ENCODE peak calls at places on chromosomes 7 and 10, in ten cellular contexts. One of them, this sample, is unnamed.

GRCh38 chr7:2602736-2603387 is 28.9 kb upstream of the TTYH3 start:
- DNase-seq in mammary epithelial cell: no peak
- DNase-seq in keratinocyte: no peak
- DNase-seq in HEK293T: no peak
- DNase-seq in GM12892: no peak
- DNase-seq in amniotic epithelial cell: no peak
- DNase-seq in tibial artery: no peak
- DNase-seq in IMR-90: no peak
- DNase-seq in NCI-H2081: no peak
- DNase-seq in midbrain: no peak
- DNase-seq in this sample: no peak

GRCh38 chr10:28105561-28105960 is 106.7 kb upstream of the ODAD2 start:
- DNase-seq in mammary epithelial cell: no peak
- DNase-seq in keratinocyte: no peak
- DNase-seq in HEK293T: no peak
- DNase-seq in GM12892: no peak
- DNase-seq in amniotic epithelial cell: no peak
- DNase-seq in tibial artery: no peak
- DNase-seq in IMR-90: no peak
- DNase-seq in NCI-H2081: no peak
- DNase-seq in midbrain: no peak
- DNase-seq in this sample: no peak

GRCh38 chr7:130904792-130905191 is 170.8 kb upstream of the KLF14 start:
- DNase-seq in mammary epithelial cell: no peak
- DNase-seq in keratinocyte: no peak
- DNase-seq in HEK293T: no peak
- DNase-seq in GM12892: no peak
- DNase-seq in amniotic epithelial cell: no peak
- DNase-seq in tibial artery: no peak
- DNase-seq in IMR-90: peak; percentile 30
- DNase-seq in NCI-H2081: no peak
- DNase-seq in midbrain: no peak
- DNase-seq in this sample: no peak

GRCh38 chr10:61900829-61901783 is at the start of gene ARID5B:
- DNase-seq in mammary epithelial cell: peak; percentile 77
- DNase-seq in keratinocyte: no peak
- DNase-seq in HEK293T: peak; percentile 65
- DNase-seq in GM12892: no peak
- DNase-seq in amniotic epithelial cell: peak; percentile 70
- DNase-seq in tibial artery: no peak
- DNase-seq in IMR-90: peak; percentile 72
- DNase-seq in NCI-H2081: peak; percentile 42
- DNase-seq in midbrain: peak; percentile 78
- DNase-seq in this sample: peak; percentile 83

GRCh38 chr7:158685727-158686126 is 18.9 kb downstream of the NCAPG2 start:
- DNase-seq in mammary epithelial cell: no peak
- DNase-seq in keratinocyte: no peak
- DNase-seq in HEK293T: no peak
- DNase-seq in GM12892: no peak
- DNase-seq in amniotic epithelial cell: peak; percentile 83
- DNase-seq in tibial artery: no peak
- DNase-seq in IMR-90: peak; percentile 33
- DNase-seq in NCI-H2081: no peak
- DNase-seq in midbrain: no peak
- DNase-seq in this sample: no peak

GRCh38 chr10:54496852-54497251 is 304.2 kb downstream of the PCDH15 start:
- DNase-seq in mammary epithelial cell: no peak
- DNase-seq in keratinocyte: no peak
- DNase-seq in HEK293T: no peak
- DNase-seq in GM12892: no peak
- DNase-seq in amniotic epithelial cell: no peak
- DNase-seq in tibial artery: no peak
- DNase-seq in IMR-90: no peak
- DNase-seq in NCI-H2081: no peak
- DNase-seq in midbrain: no peak
- DNase-seq in this sample: no peak

GRCh38 chr10:34232481-34232880 is 582.6 kb downstream of the PARD3 start:
- DNase-seq in mammary epithelial cell: no peak
- DNase-seq in keratinocyte: no peak
- DNase-seq in HEK293T: no peak
- DNase-seq in GM12892: no peak
- DNase-seq in amniotic epithelial cell: no peak
- DNase-seq in tibial artery: no peak
- DNase-seq in IMR-90: no peak
- DNase-seq in NCI-H2081: no peak
- DNase-seq in midbrain: no peak
- DNase-seq in this sample: no peak

GRCh38 chr10:119336599-119336998 is 129.2 kb downstream of the GRK5 start:
- DNase-seq in mammary epithelial cell: no peak
- DNase-seq in keratinocyte: no peak
- DNase-seq in HEK293T: no peak
- DNase-seq in GM12892: no peak
- DNase-seq in amniotic epithelial cell: no peak
- DNase-seq in tibial artery: no peak
- DNase-seq in IMR-90: no peak
- DNase-seq in NCI-H2081: no peak
- DNase-seq in midbrain: no peak
- DNase-seq in this sample: no peak

GRCh38 chr10:133379152-133379800 is at the start of gene PAOX:
- DNase-seq in mammary epithelial cell: peak; percentile 84
- DNase-seq in keratinocyte: no peak
- DNase-seq in HEK293T: peak; percentile 78
- DNase-seq in GM12892: peak; percentile 88
- DNase-seq in amniotic epithelial cell: peak; percentile 51
- DNase-seq in tibial artery: peak; percentile 83
- DNase-seq in IMR-90: peak; percentile 46
- DNase-seq in NCI-H2081: no peak
- DNase-seq in midbrain: peak; percentile 70
- DNase-seq in this sample: peak; percentile 81

GRCh38 chr7:117706191-117706590 is 167.1 kb downstream of the CTTNBP2 start:
- DNase-seq in mammary epithelial cell: no peak
- DNase-seq in keratinocyte: no peak
- DNase-seq in HEK293T: no peak
- DNase-seq in GM12892: no peak
- DNase-seq in amniotic epithelial cell: no peak
- DNase-seq in tibial artery: no peak
- DNase-seq in IMR-90: no peak
- DNase-seq in NCI-H2081: no peak
- DNase-seq in midbrain: no peak
- DNase-seq in this sample: peak; percentile 52

GRCh38 chr7:3493499-3493898 is 192.4 kb downstream of the SDK1 start:
- DNase-seq in mammary epithelial cell: peak; percentile 30
- DNase-seq in keratinocyte: no peak
- DNase-seq in HEK293T: no peak
- DNase-seq in GM12892: no peak
- DNase-seq in amniotic epithelial cell: peak; percentile 81
- DNase-seq in tibial artery: no peak
- DNase-seq in IMR-90: peak; percentile 67
- DNase-seq in NCI-H2081: no peak
- DNase-seq in midbrain: no peak
- DNase-seq in this sample: peak; percentile 59

GRCh38 chr7:157548691-157549265 is 212.0 kb downstream of the DNAJB6 start:
- DNase-seq in mammary epithelial cell: no peak
- DNase-seq in keratinocyte: no peak
- DNase-seq in HEK293T: no peak
- DNase-seq in GM12892: no peak
- DNase-seq in amniotic epithelial cell: no peak
- DNase-seq in tibial artery: peak; percentile 41
- DNase-seq in IMR-90: no peak
- DNase-seq in NCI-H2081: no peak
- DNase-seq in midbrain: no peak
- DNase-seq in this sample: no peak

GRCh38 chr10:13439771-13440708 is 88.8 kb downstream of the BEND7 start:
- DNase-seq in mammary epithelial cell: peak; percentile 43
- DNase-seq in keratinocyte: no peak
- DNase-seq in HEK293T: peak; percentile 88
- DNase-seq in GM12892: peak; percentile 68
- DNase-seq in amniotic epithelial cell: no peak
- DNase-seq in tibial artery: no peak
- DNase-seq in IMR-90: no peak
- DNase-seq in NCI-H2081: peak; percentile 26
- DNase-seq in midbrain: peak; percentile 31
- DNase-seq in this sample: peak; percentile 49

GRCh38 chr10:126123466-126123865 is 227.1 kb downstream of the FANK1 start:
- DNase-seq in mammary epithelial cell: no peak
- DNase-seq in keratinocyte: no peak
- DNase-seq in HEK293T: no peak
- DNase-seq in GM12892: no peak
- DNase-seq in amniotic epithelial cell: no peak
- DNase-seq in tibial artery: no peak
- DNase-seq in IMR-90: no peak
- DNase-seq in NCI-H2081: no peak
- DNase-seq in midbrain: no peak
- DNase-seq in this sample: no peak

GRCh38 chr7:131600578-131600977 is 44.1 kb upstream of the PODXL start:
- DNase-seq in mammary epithelial cell: no peak
- DNase-seq in keratinocyte: no peak
- DNase-seq in HEK293T: no peak
- DNase-seq in GM12892: no peak
- DNase-seq in amniotic epithelial cell: no peak
- DNase-seq in tibial artery: no peak
- DNase-seq in IMR-90: peak; percentile 72
- DNase-seq in NCI-H2081: no peak
- DNase-seq in midbrain: no peak
- DNase-seq in this sample: no peak

GRCh38 chr10:12241810-12242529 is 46.0 kb downstream of the CDC123 start:
- DNase-seq in mammary epithelial cell: peak; percentile 90
- DNase-seq in keratinocyte: no peak
- DNase-seq in HEK293T: no peak
- DNase-seq in GM12892: no peak
- DNase-seq in amniotic epithelial cell: no peak
- DNase-seq in tibial artery: no peak
- DNase-seq in IMR-90: peak; percentile 53
- DNase-seq in NCI-H2081: no peak
- DNase-seq in midbrain: no peak
- DNase-seq in this sample: peak; percentile 90

GRCh38 chr7:11236680-11237079 is 263.0 kb downstream of the PHF14 start:
- DNase-seq in mammary epithelial cell: no peak
- DNase-seq in keratinocyte: no peak
- DNase-seq in HEK293T: no peak
- DNase-seq in GM12892: no peak
- DNase-seq in amniotic epithelial cell: no peak
- DNase-seq in tibial artery: no peak
- DNase-seq in IMR-90: no peak
- DNase-seq in NCI-H2081: no peak
- DNase-seq in midbrain: no peak
- DNase-seq in this sample: no peak

GRCh38 chr7:133139350-133139749 is 57.5 kb upstream of the CHCHD3 start:
- DNase-seq in mammary epithelial cell: peak; percentile 25
- DNase-seq in keratinocyte: no peak
- DNase-seq in HEK293T: peak; percentile 26
- DNase-seq in GM12892: no peak
- DNase-seq in amniotic epithelial cell: peak; percentile 74
- DNase-seq in tibial artery: no peak
- DNase-seq in IMR-90: peak; percentile 49
- DNase-seq in NCI-H2081: no peak
- DNase-seq in midbrain: no peak
- DNase-seq in this sample: peak; percentile 54